ENCODE peak calls at places on chromosomes 3 and 15, in eight cellular contexts. One of them, this sample, is unnamed.

GRCh38 chr3:124893526-124893925 is 6.4 kb upstream of the ITGB5 start:
- DNase-seq in kidney epithelial cell: no peak
- DNase-seq in fibroblast of lung: no peak
- DNase-seq in tibial artery: peak
- DNase-seq in stomach: no peak
- DNase-seq in cardiac muscle cell: no peak
- DNase-seq in fibroblast of mammary gland: no peak
- DNase-seq in transverse colon: no peak
- DNase-seq in this sample: no peak

GRCh38 chr3:9308298-9308990 is 54.4 kb upstream of the THUMPD3 start:
- DNase-seq in stomach: no peak
- DNase-seq in fibroblast of lung: peak
- DNase-seq in tibial artery: no peak
- DNase-seq in cardiac muscle cell: no peak
- DNase-seq in kidney epithelial cell: no peak
- DNase-seq in fibroblast of mammary gland: no peak
- DNase-seq in transverse colon: no peak
- DNase-seq in this sample: peak

GRCh38 chr3:46848271-46849097 is 14.8 kb downstream of the MYL3 start:
- DNase-seq in fibroblast of lung: peak
- DNase-seq in kidney epithelial cell: no peak
- DNase-seq in stomach: peak
- DNase-seq in cardiac muscle cell: peak
- DNase-seq in transverse colon: no peak
- DNase-seq in fibroblast of mammary gland: peak
- DNase-seq in tibial artery: peak
- DNase-seq in this sample: peak

GRCh38 chr15:22229971-22230815 is 149.9 kb downstream of the OR4M2 start:
- DNase-seq in fibroblast of mammary gland: no peak
- DNase-seq in tibial artery: no peak
- DNase-seq in transverse colon: no peak
- DNase-seq in cardiac muscle cell: no peak
- DNase-seq in stomach: no peak
- DNase-seq in kidney epithelial cell: no peak
- DNase-seq in fibroblast of lung: no peak
- DNase-seq in this sample: no peak

GRCh38 chr3:193997228-193998192 is 138.4 kb upstream of the HES1 start:
- DNase-seq in transverse colon: no peak
- DNase-seq in tibial artery: no peak
- DNase-seq in kidney epithelial cell: no peak
- DNase-seq in cardiac muscle cell: no peak
- DNase-seq in fibroblast of mammary gland: no peak
- DNase-seq in fibroblast of lung: peak
- DNase-seq in stomach: no peak
- DNase-seq in this sample: no peak

GRCh38 chr3:132486086-132486485 is 68.8 kb downstream of the DNAJC13 start:
- DNase-seq in kidney epithelial cell: no peak
- DNase-seq in stomach: no peak
- DNase-seq in fibroblast of lung: no peak
- DNase-seq in fibroblast of mammary gland: peak
- DNase-seq in cardiac muscle cell: peak
- DNase-seq in transverse colon: no peak
- DNase-seq in tibial artery: no peak
- DNase-seq in this sample: no peak

GRCh38 chr3:184257083-184257915 is 4.1 kb downstream of the CAMK2N2 start:
- DNase-seq in fibroblast of mammary gland: no peak
- DNase-seq in tibial artery: no peak
- DNase-seq in cardiac muscle cell: no peak
- DNase-seq in stomach: no peak
- DNase-seq in transverse colon: no peak
- DNase-seq in kidney epithelial cell: no peak
- DNase-seq in fibroblast of lung: no peak
- DNase-seq in this sample: no peak

GRCh38 chr3:167691366-167691765 is 37.6 kb upstream of the WDR49 start:
- DNase-seq in stomach: no peak
- DNase-seq in fibroblast of mammary gland: no peak
- DNase-seq in cardiac muscle cell: no peak
- DNase-seq in transverse colon: no peak
- DNase-seq in fibroblast of lung: no peak
- DNase-seq in tibial artery: no peak
- DNase-seq in kidney epithelial cell: no peak
- DNase-seq in this sample: no peak

GRCh38 chr3:159451067-159451466 is 537.6 kb upstream of the IL12A start:
- DNase-seq in fibroblast of lung: no peak
- DNase-seq in kidney epithelial cell: no peak
- DNase-seq in transverse colon: no peak
- DNase-seq in fibroblast of mammary gland: no peak
- DNase-seq in stomach: no peak
- DNase-seq in cardiac muscle cell: no peak
- DNase-seq in tibial artery: no peak
- DNase-seq in this sample: no peak

GRCh38 chr3:168248383-168249047 is 152.8 kb upstream of the GOLIM4 start:
- DNase-seq in fibroblast of mammary gland: peak
- DNase-seq in kidney epithelial cell: no peak
- DNase-seq in transverse colon: no peak
- DNase-seq in tibial artery: no peak
- DNase-seq in fibroblast of lung: peak
- DNase-seq in cardiac muscle cell: peak
- DNase-seq in stomach: peak
- DNase-seq in this sample: no peak

GRCh38 chr3:178996399-178996798 is 75.2 kb downstream of the ZMAT3 start:
- DNase-seq in cardiac muscle cell: no peak
- DNase-seq in kidney epithelial cell: no peak
- DNase-seq in tibial artery: no peak
- DNase-seq in fibroblast of lung: no peak
- DNase-seq in stomach: no peak
- DNase-seq in transverse colon: no peak
- DNase-seq in fibroblast of mammary gland: no peak
- DNase-seq in this sample: no peak

GRCh38 chr3:33391255-33391995 is 48.8 kb downstream of the UBP1 start:
- DNase-seq in cardiac muscle cell: no peak
- DNase-seq in transverse colon: no peak
- DNase-seq in fibroblast of mammary gland: no peak
- DNase-seq in fibroblast of lung: no peak
- DNase-seq in tibial artery: no peak
- DNase-seq in kidney epithelial cell: no peak
- DNase-seq in stomach: no peak
- DNase-seq in this sample: no peak

GRCh38 chr15:60384052-60384451 is 13.7 kb downstream of the ANXA2 start:
- DNase-seq in stomach: no peak
- DNase-seq in transverse colon: no peak
- DNase-seq in fibroblast of lung: peak
- DNase-seq in fibroblast of mammary gland: peak
- DNase-seq in cardiac muscle cell: peak
- DNase-seq in tibial artery: no peak
- DNase-seq in kidney epithelial cell: no peak
- DNase-seq in this sample: no peak

GRCh38 chr3:47011371-47011770 is 31.9 kb downstream of the NBEAL2 start:
- DNase-seq in stomach: no peak
- DNase-seq in fibroblast of mammary gland: no peak
- DNase-seq in fibroblast of lung: no peak
- DNase-seq in cardiac muscle cell: no peak
- DNase-seq in tibial artery: no peak
- DNase-seq in kidney epithelial cell: no peak
- DNase-seq in transverse colon: no peak
- DNase-seq in this sample: no peak

GRCh38 chr3:49803464-49804140 is 541 bp downstream of the INKA1 start:
- DNase-seq in kidney epithelial cell: no peak
- DNase-seq in cardiac muscle cell: peak
- DNase-seq in stomach: no peak
- DNase-seq in tibial artery: no peak
- DNase-seq in transverse colon: peak
- DNase-seq in fibroblast of lung: no peak
- DNase-seq in fibroblast of mammary gland: no peak
- DNase-seq in this sample: peak

GRCh38 chr3:40691598-40691905 is 166.8 kb downstream of the ZNF621 start:
- DNase-seq in transverse colon: no peak
- DNase-seq in tibial artery: peak
- DNase-seq in kidney epithelial cell: no peak
- DNase-seq in stomach: no peak
- DNase-seq in fibroblast of lung: no peak
- DNase-seq in cardiac muscle cell: peak
- DNase-seq in fibroblast of mammary gland: peak
- DNase-seq in this sample: no peak

GRCh38 chr15:77852241-77853007 is 219.7 kb upstream of the LINGO1 start:
- DNase-seq in fibroblast of mammary gland: no peak
- DNase-seq in kidney epithelial cell: no peak
- DNase-seq in tibial artery: no peak
- DNase-seq in transverse colon: no peak
- DNase-seq in stomach: no peak
- DNase-seq in fibroblast of lung: no peak
- DNase-seq in cardiac muscle cell: no peak
- DNase-seq in this sample: no peak

GRCh38 chr3:169083126-169083525 is 580.4 kb downstream of the MECOM start:
- DNase-seq in tibial artery: no peak
- DNase-seq in kidney epithelial cell: no peak
- DNase-seq in fibroblast of lung: no peak
- DNase-seq in stomach: no peak
- DNase-seq in fibroblast of mammary gland: no peak
- DNase-seq in cardiac muscle cell: no peak
- DNase-seq in transverse colon: no peak
- DNase-seq in this sample: no peak

GRCh38 chr3:177300039-177300833 is 103.0 kb upstream of the TBL1XR1 start:
- DNase-seq in tibial artery: peak
- DNase-seq in cardiac muscle cell: peak
- DNase-seq in fibroblast of lung: peak
- DNase-seq in stomach: peak
- DNase-seq in transverse colon: peak
- DNase-seq in fibroblast of mammary gland: peak
- DNase-seq in kidney epithelial cell: peak
- DNase-seq in this sample: peak

GRCh38 chr3:127389913-127390312 is 102.1 kb upstream of the PRR20G start:
- DNase-seq in tibial artery: no peak
- DNase-seq in fibroblast of mammary gland: no peak
- DNase-seq in stomach: no peak
- DNase-seq in kidney epithelial cell: no peak
- DNase-seq in fibroblast of lung: no peak
- DNase-seq in transverse colon: no peak
- DNase-seq in cardiac muscle cell: no peak
- DNase-seq in this sample: no peak

GRCh38 chr3:36937492-36937891 is 7.4 kb downstream of the TRANK1 start:
- DNase-seq in fibroblast of lung: peak
- DNase-seq in fibroblast of mammary gland: no peak
- DNase-seq in stomach: no peak
- DNase-seq in tibial artery: no peak
- DNase-seq in kidney epithelial cell: no peak
- DNase-seq in cardiac muscle cell: no peak
- DNase-seq in transverse colon: no peak
- DNase-seq in this sample: no peak

GRCh38 chr15:33639051-33639450 is 328.3 kb downstream of the RYR3 start:
- DNase-seq in kidney epithelial cell: no peak
- DNase-seq in fibroblast of lung: no peak
- DNase-seq in tibial artery: no peak
- DNase-seq in stomach: no peak
- DNase-seq in fibroblast of mammary gland: no peak
- DNase-seq in cardiac muscle cell: no peak
- DNase-seq in transverse colon: no peak
- DNase-seq in this sample: no peak

GRCh38 chr15:33641069-33641468 is 327.2 kb upstream of the CHRM5 start:
- DNase-seq in stomach: no peak
- DNase-seq in transverse colon: no peak
- DNase-seq in kidney epithelial cell: no peak
- DNase-seq in fibroblast of lung: no peak
- DNase-seq in tibial artery: no peak
- DNase-seq in cardiac muscle cell: no peak
- DNase-seq in fibroblast of mammary gland: no peak
- DNase-seq in this sample: no peak

GRCh38 chr15:33636234-33636633 is 325.5 kb downstream of the RYR3 start:
- DNase-seq in transverse colon: no peak
- DNase-seq in tibial artery: no peak
- DNase-seq in stomach: no peak
- DNase-seq in fibroblast of mammary gland: no peak
- DNase-seq in fibroblast of lung: no peak
- DNase-seq in kidney epithelial cell: no peak
- DNase-seq in cardiac muscle cell: no peak
- DNase-seq in this sample: no peak

GRCh38 chr15:33638439-33638838 is 327.7 kb downstream of the RYR3 start:
- DNase-seq in fibroblast of lung: no peak
- DNase-seq in fibroblast of mammary gland: no peak
- DNase-seq in transverse colon: no peak
- DNase-seq in tibial artery: no peak
- DNase-seq in stomach: no peak
- DNase-seq in kidney epithelial cell: no peak
- DNase-seq in cardiac muscle cell: no peak
- DNase-seq in this sample: no peak

GRCh38 chr15:33639968-33640367 is 328.3 kb upstream of the CHRM5 start:
- DNase-seq in fibroblast of lung: no peak
- DNase-seq in stomach: no peak
- DNase-seq in tibial artery: no peak
- DNase-seq in fibroblast of mammary gland: no peak
- DNase-seq in cardiac muscle cell: no peak
- DNase-seq in transverse colon: no peak
- DNase-seq in kidney epithelial cell: no peak
- DNase-seq in this sample: no peak
- TF ChIP-seq CTCF in fibroblast of lung: no peak
- TF ChIP-seq CTCF in stomach: no peak
- TF ChIP-seq CTCF in tibial artery: no peak
- TF ChIP-seq CTCF in fibroblast of mammary gland: no peak
- TF ChIP-seq CTCF in cardiac muscle cell: no peak
- TF ChIP-seq CTCF in transverse colon: no peak
- TF ChIP-seq CTCF in kidney epithelial cell: no peak
- TF ChIP-seq CTCF in this sample: no peak

DNA sequence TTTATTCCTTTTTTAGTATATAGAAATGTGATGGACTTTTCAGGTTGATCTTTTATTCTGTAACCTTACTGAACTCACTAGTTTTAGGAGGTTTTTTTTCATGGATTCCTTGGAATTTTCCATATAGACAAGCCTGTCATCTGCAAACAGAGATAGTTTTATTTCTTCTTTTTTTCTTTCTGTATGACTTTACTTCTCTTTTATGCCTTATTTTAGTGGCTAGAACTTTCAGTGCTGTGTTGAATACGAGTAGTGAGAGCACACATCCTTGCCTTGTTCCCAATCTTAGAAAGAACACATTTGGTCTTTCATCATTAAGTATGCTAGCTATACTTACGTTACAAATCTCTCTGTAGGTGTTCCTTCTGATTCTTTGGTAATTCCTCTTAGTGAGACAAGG is 336.5 kb downstream of the PTPRG start:
- DNase-seq in tibial artery: no peak
- DNase-seq in cardiac muscle cell: no peak
- DNase-seq in kidney epithelial cell: no peak
- DNase-seq in stomach: no peak
- DNase-seq in fibroblast of lung: no peak
- DNase-seq in fibroblast of mammary gland: no peak
- DNase-seq in transverse colon: no peak
- DNase-seq in this sample: no peak
- TF ChIP-seq CTCF in tibial artery: no peak
- TF ChIP-seq CTCF in cardiac muscle cell: no peak
- TF ChIP-seq CTCF in kidney epithelial cell: no peak
- TF ChIP-seq CTCF in stomach: no peak
- TF ChIP-seq CTCF in fibroblast of lung: no peak
- TF ChIP-seq CTCF in fibroblast of mammary gland: no peak
- TF ChIP-seq CTCF in transverse colon: no peak
- TF ChIP-seq CTCF in this sample: no peak

GRCh38 chr3:140376136-140376889 is 301.6 kb upstream of the TRIM42 start:
- DNase-seq in tibial artery: no peak
- DNase-seq in cardiac muscle cell: no peak
- DNase-seq in kidney epithelial cell: no peak
- DNase-seq in fibroblast of lung: no peak
- DNase-seq in fibroblast of mammary gland: peak
- DNase-seq in transverse colon: no peak
- DNase-seq in stomach: no peak
- DNase-seq in this sample: no peak
- TF ChIP-seq CTCF in tibial artery: no peak
- TF ChIP-seq CTCF in cardiac muscle cell: no peak
- TF ChIP-seq CTCF in kidney epithelial cell: no peak
- TF ChIP-seq CTCF in fibroblast of lung: no peak
- TF ChIP-seq CTCF in fibroblast of mammary gland: no peak
- TF ChIP-seq CTCF in transverse colon: no peak
- TF ChIP-seq CTCF in stomach: no peak
- TF ChIP-seq CTCF in this sample: no peak

GRCh38 chr15:86001200-86001599 is 78.5 kb upstream of the AGBL1 start:
- DNase-seq in fibroblast of mammary gland: no peak
- DNase-seq in transverse colon: no peak
- DNase-seq in cardiac muscle cell: no peak
- DNase-seq in tibial artery: no peak
- DNase-seq in stomach: no peak
- DNase-seq in fibroblast of lung: peak
- DNase-seq in kidney epithelial cell: no peak
- DNase-seq in this sample: no peak
- TF ChIP-seq CTCF in fibroblast of mammary gland: no peak
- TF ChIP-seq CTCF in transverse colon: no peak
- TF ChIP-seq CTCF in cardiac muscle cell: no peak
- TF ChIP-seq CTCF in tibial artery: no peak
- TF ChIP-seq CTCF in stomach: no peak
- TF ChIP-seq CTCF in fibroblast of lung: no peak
- TF ChIP-seq CTCF in kidney epithelial cell: no peak
- TF ChIP-seq CTCF in this sample: no peak